ENCODE peak calls at places on chromosomes 6 and 20, in four cellular contexts. Y is HepG2, A is WTC11, Q is GM12878. C is an unnamed sample.

GRCh38 chr6:137001977-137002302 is 42.8 kb downstream of the IL20RA start:
- DNase-seq in Y (no peak), A (no peak), Q (no peak), C (no peak)

GRCh38 chr6:6328451-6328850 is 8.0 kb upstream of the F13A1 start:
- DNase-seq in Y (no peak), A (no peak), Q (no peak), C (no peak)

GRCh38 chr6:106927531-106928398 is 46.8 kb downstream of the CD24 start:
- DNase-seq in Y (peak; percentile 36), A (peak; percentile 82), Q (no peak), C (peak; percentile 47)

GRCh38 chr6:153960741-153961140 is 78.3 kb upstream of the OPRM1 start:
- DNase-seq in Y (no peak), A (no peak), Q (no peak), C (no peak)

GRCh38 chr20:41183831-41184230 is 46.5 kb downstream of the PLCG1 start:
- DNase-seq in Y (no peak), A (no peak), Q (no peak), C (no peak)

GRCh38 chr20:38192323-38192885 is 27.3 kb upstream of the TGM2 start:
- DNase-seq in Y (no peak), A (no peak), Q (no peak), C (no peak)

GRCh38 chr6:7312616-7313504 is at the start of gene SSR1:
- DNase-seq in Y (peak; percentile 95), A (peak; percentile 97), Q (peak; percentile 85), C (peak; percentile 99)

GRCh38 chr6:1130692-1131091 is 181.2 kb upstream of the FOXQ1 start:
- DNase-seq in Y (no peak), A (no peak), Q (no peak), C (no peak)

GRCh38 chr6:150959071-150959637 is 93.7 kb downstream of the MTHFD1L start:
- DNase-seq in Y (no peak), A (no peak), Q (no peak), C (no peak)

GRCh38 chr6:38973178-38974057 is 75.2 kb upstream of the GLP1R start:
- DNase-seq in Y (peak; percentile 72), A (no peak), Q (peak; percentile 9), C (peak; percentile 58)

GRCh38 chr6:164415832-164416563 is 893.4 kb downstream of the C6orf118 start:
- DNase-seq in Y (no peak), A (no peak), Q (no peak), C (no peak)

GRCh38 chr6:31888281-31889258 is 8.9 kb downstream of the EHMT2 start:
- DNase-seq in Y (no peak), A (peak; percentile 79), Q (no peak), C (peak; percentile 71)

GRCh38 chr6:144159231-144159630 is 8.9 kb downstream of the STX11 start:
- DNase-seq in Y (no peak), A (no peak), Q (no peak), C (no peak)

GRCh38 chr6:11430036-11430435 is 107.5 kb upstream of the TMEM170B start:
- DNase-seq in Y (no peak), A (no peak), Q (no peak), C (no peak)

GRCh38 chr6:149809798-149810197 is 54.4 kb downstream of the LRP11 start:
- DNase-seq in Y (no peak), A (no peak), Q (no peak), C (no peak)

GRCh38 chr6:39819676-39820075 is 27.5 kb downstream of the DAAM2 start:
- DNase-seq in Y (no peak), A (no peak), Q (no peak), C (no peak)

GRCh38 chr6:155085582-155086253 is 90.6 kb downstream of the TIAM2 start:
- DNase-seq in Y (peak; percentile 77), A (no peak), Q (no peak), C (no peak)

GRCh38 chr6:38508894-38509293 is 130.8 kb downstream of the BTBD9 start:
- DNase-seq in Y (peak; percentile 20), A (no peak), Q (no peak), C (no peak)

GRCh38 chr6:134683783-134684765 is 265.8 kb downstream of the ALDH8A1 start:
- DNase-seq in Y (no peak), A (no peak), Q (no peak), C (no peak)

GRCh38 chr6:93416575-93417420 is 2.6 kb downstream of the EPHA7 start:
- DNase-seq in Y (no peak), A (peak; percentile 65), Q (no peak), C (no peak)

GRCh38 chr6:31401403-31401802 is 2.0 kb upstream of the MICA start:
- DNase-seq in Y (peak; percentile 69), A (no peak), Q (no peak), C (no peak)

GRCh38 chr6:148617522-148617921 is 129.3 kb upstream of the UST start:
- DNase-seq in Y (no peak), A (no peak), Q (no peak), C (no peak)

GRCh38 chr6:29681811-29682210 is 859 bp upstream of the ZFP57 start:
- DNase-seq in Y (no peak), A (no peak), Q (no peak), C (no peak)

GRCh38 chr6:1915226-1915625 is 305.5 kb downstream of the FOXC1 start:
- DNase-seq in Y (no peak), A (no peak), Q (no peak), C (no peak)

GRCh38 chr6:139839506-139840156 is 465.2 kb upstream of the CITED2 start:
- DNase-seq in Y (no peak), A (no peak), Q (no peak), C (no peak)

GRCh38 chr20:21609221-21609620 is 95.4 kb upstream of the NKX2-2 start:
- DNase-seq in Y (peak; percentile 10), A (no peak), Q (no peak), C (no peak)

GRCh38 chr6:41963371-41963770 is 21.8 kb upstream of the CCND3 start:
- DNase-seq in Y (peak; percentile 29), A (no peak), Q (no peak), C (no peak)

GRCh38 chr20:45049904-45050471 is 50.9 kb downstream of the KCNS1 start:
- DNase-seq in Y (no peak), A (no peak), Q (no peak), C (no peak)

GRCh38 chr6:170193326-170193821 is 97.5 kb downstream of the DLL1 start:
- DNase-seq in Y (no peak), A (no peak), Q (no peak), C (no peak)

GRCh38 chr6:11770546-11771466 is 7.8 kb downstream of the ADTRP start:
- DNase-seq in Y (no peak), A (peak; percentile 25), Q (no peak), C (peak; percentile 48)

GRCh38 chr20:62977613-62978558 is 25.4 kb downstream of the SLC17A9 start:
- DNase-seq in Y (no peak), A (no peak), Q (peak; percentile 71), C (peak; percentile 35)

GRCh38 chr20:31910071-31910803 is 39.8 kb downstream of the TTLL9 start:
- DNase-seq in Y (no peak), A (no peak), Q (no peak), C (no peak)

GRCh38 chr6:116672306-116672705 is 3.7 kb upstream of the ZUP1 start:
- DNase-seq in Y (no peak), A (no peak), Q (no peak), C (no peak)

GRCh38 chr20:61169870-61170269 is 82.2 kb upstream of the CDH4 start:
- DNase-seq in Y (no peak), A (no peak), Q (no peak), C (no peak)

GRCh38 chr6:25153079-25153478 is 126.1 kb upstream of the CARMIL1 start:
- DNase-seq in Y (no peak), A (no peak), Q (no peak), C (peak; percentile 50)

GRCh38 chr6:14729186-14729871 is 516.5 kb upstream of the JARID2 start:
- DNase-seq in Y (no peak), A (no peak), Q (peak; percentile 56), C (no peak)

GRCh38 chr6:166600932-166601331 is 14.5 kb upstream of the RAMACL start:
- DNase-seq in Y (no peak), A (no peak), Q (no peak), C (no peak)
- TF ChIP-seq CREM in Y (no peak), A (no peak), Q (no peak), C (no peak)

DNA sequence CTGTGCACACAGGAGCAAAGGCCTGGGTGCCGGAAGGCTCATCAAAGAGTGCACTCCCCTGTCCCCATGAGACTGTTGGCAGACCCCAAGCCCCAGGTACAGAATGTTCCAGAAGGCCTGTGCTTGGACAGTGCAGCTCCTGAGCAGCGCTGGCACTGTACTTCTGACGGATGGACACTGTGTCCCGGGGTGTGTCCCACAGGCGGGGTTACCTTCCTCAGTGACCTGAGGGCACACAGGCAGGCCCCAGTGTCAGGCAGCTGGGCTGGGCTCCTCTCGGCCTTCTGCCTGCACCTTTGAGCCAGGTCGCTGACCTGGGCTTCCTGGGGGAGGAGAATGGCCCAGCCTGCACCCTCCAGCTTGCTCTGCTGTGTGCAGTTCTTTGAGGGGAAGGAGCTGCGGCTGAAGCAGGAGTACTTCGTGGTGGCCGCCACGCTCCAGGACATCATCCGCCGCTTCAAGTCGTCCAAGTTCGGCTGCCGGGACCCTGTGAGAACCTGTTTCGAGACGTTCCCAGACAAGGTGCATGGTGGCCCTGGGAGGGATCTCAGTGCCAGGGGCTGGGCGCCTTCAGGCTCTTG is 30.1 kb downstream of the PYGB start:
- DNase-seq in Y (no peak), A (peak; percentile 6), Q (no peak), C (no peak)
- TF ChIP-seq CREM in Y (no peak), A (no peak), Q (no peak), C (no peak)

GRCh38 chr20:36391456-36391855 is 85.3 kb downstream of the DLGAP4 start:
- DNase-seq in Y (no peak), A (peak; percentile 43), Q (no peak), C (no peak)
- TF ChIP-seq CREM in Y (no peak), A (no peak), Q (no peak), C (no peak)

DNA sequence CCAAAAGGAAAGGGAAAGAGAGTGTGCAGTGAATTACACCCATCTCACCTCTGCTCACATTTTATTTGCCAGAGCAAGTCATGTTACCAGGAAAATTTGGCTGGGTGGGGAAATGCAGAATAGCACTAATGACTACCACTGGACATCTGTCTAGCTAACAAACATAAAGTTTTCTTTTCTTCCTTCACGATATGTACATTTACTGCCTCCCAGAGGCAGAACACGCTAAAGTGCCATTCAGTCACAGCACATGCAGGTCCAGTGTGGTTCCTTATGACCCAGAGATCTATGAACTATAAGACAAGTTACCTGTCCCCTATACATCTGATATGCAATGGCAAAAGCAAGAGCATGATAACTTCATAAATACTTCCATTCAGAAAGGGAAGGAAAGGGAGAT is 194.1 kb downstream of the OGFRL1 start:
- DNase-seq in Y (no peak), A (no peak), Q (no peak), C (no peak)
- TF ChIP-seq CREM in Y (no peak), A (no peak), Q (no peak), C (no peak)

DNA sequence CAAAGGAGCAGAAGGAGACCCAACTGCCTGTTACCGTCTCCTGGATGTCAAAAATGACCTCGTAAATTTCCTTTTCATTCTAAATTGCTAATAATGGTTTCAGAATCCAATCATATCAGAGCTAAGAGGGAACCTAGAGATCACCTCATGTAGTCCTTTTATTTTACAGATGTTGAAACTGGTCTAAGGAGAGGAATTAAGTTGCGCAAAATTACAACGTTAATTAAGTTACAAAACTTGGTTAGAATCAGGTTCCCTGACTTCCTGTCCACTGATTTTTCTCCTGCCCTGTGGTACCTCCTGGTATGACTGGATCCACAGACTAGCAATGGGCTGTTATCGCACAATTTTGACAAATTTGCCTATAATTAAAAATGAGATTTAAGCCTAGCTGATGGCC is 9.0 kb upstream of the STK38 start:
- DNase-seq in Y (no peak), A (no peak), Q (no peak), C (no peak)
- TF ChIP-seq CREM in Y (no peak), A (no peak), Q (no peak), C (no peak)

GRCh38 chr6:16756660-16757270 is 4.5 kb downstream of the ATXN1 start:
- DNase-seq in Y (no peak), A (no peak), Q (no peak), C (no peak)
- TF ChIP-seq CREM in Y (no peak), A (no peak), Q (no peak), C (no peak)

C was measured in K562.